ENCODE peak calls at places on chromosome 16, in five cellular contexts. One of them, this sample, is unnamed.

GRCh38 chr16:88561485-88562369 is 8.5 kb upstream of the ZC3H18 start:
- DNase-seq in uterus: peak
- DNase-seq in Peyer's patch: peak
- DNase-seq in vagina: no peak
- DNase-seq in breast epithelium: peak
- DNase-seq in this sample: no peak

GRCh38 chr16:8108991-8109509 is 481.3 kb downstream of the TMEM114 start:
- DNase-seq in Peyer's patch: no peak
- DNase-seq in breast epithelium: no peak
- DNase-seq in uterus: no peak
- DNase-seq in vagina: no peak
- DNase-seq in this sample: no peak

GRCh38 chr16:26987631-26988030 is 79.1 kb upstream of the C16orf82 start:
- DNase-seq in vagina: no peak
- DNase-seq in Peyer's patch: no peak
- DNase-seq in breast epithelium: no peak
- DNase-seq in uterus: no peak
- DNase-seq in this sample: no peak

GRCh38 chr16:75378616-75379015 is 54.7 kb downstream of the CFDP1 start:
- DNase-seq in vagina: no peak
- DNase-seq in Peyer's patch: no peak
- DNase-seq in uterus: no peak
- DNase-seq in breast epithelium: no peak
- DNase-seq in this sample: no peak

GRCh38 chr16:53643474-53643873 is 60.2 kb downstream of the RPGRIP1L start:
- DNase-seq in uterus: no peak
- DNase-seq in breast epithelium: no peak
- DNase-seq in vagina: no peak
- DNase-seq in Peyer's patch: no peak
- DNase-seq in this sample: no peak

GRCh38 chr16:54331241-54332002 is 44.8 kb upstream of the IRX3 start:
- DNase-seq in uterus: no peak
- DNase-seq in Peyer's patch: no peak
- DNase-seq in breast epithelium: no peak
- DNase-seq in vagina: no peak
- DNase-seq in this sample: no peak

GRCh38 chr16:30083216-30084055 is 7.6 kb downstream of the PPP4C start:
- DNase-seq in uterus: no peak
- DNase-seq in Peyer's patch: no peak
- DNase-seq in breast epithelium: no peak
- DNase-seq in vagina: no peak
- DNase-seq in this sample: no peak

GRCh38 chr16:53754938-53755910 is 51.3 kb downstream of the FTO start:
- DNase-seq in vagina: no peak
- DNase-seq in uterus: peak
- DNase-seq in Peyer's patch: no peak
- DNase-seq in breast epithelium: no peak
- DNase-seq in this sample: no peak

GRCh38 chr16:24499193-24499814 is 40.1 kb upstream of the RBBP6 start:
- DNase-seq in uterus: no peak
- DNase-seq in Peyer's patch: no peak
- DNase-seq in breast epithelium: no peak
- DNase-seq in vagina: no peak
- DNase-seq in this sample: no peak

GRCh38 chr16:69865701-69866100 is 85.4 kb upstream of the CLEC18A start:
- DNase-seq in breast epithelium: no peak
- DNase-seq in vagina: no peak
- DNase-seq in Peyer's patch: no peak
- DNase-seq in uterus: no peak
- DNase-seq in this sample: no peak

GRCh38 chr16:56401482-56401881 is 23.9 kb downstream of the AMFR start:
- DNase-seq in breast epithelium: no peak
- DNase-seq in vagina: no peak
- DNase-seq in Peyer's patch: no peak
- DNase-seq in uterus: no peak
- DNase-seq in this sample: no peak

GRCh38 chr16:75225678-75226515 is 7.1 kb downstream of the CTRB1 start:
- DNase-seq in Peyer's patch: no peak
- DNase-seq in uterus: peak
- DNase-seq in vagina: no peak
- DNase-seq in breast epithelium: no peak
- DNase-seq in this sample: peak

GRCh38 chr16:63372283-63372682 is 1336.0 kb upstream of the CDH8 start:
- DNase-seq in breast epithelium: no peak
- DNase-seq in vagina: no peak
- DNase-seq in Peyer's patch: no peak
- DNase-seq in uterus: no peak
- DNase-seq in this sample: no peak

GRCh38 chr16:30844671-30845449 is 49.0 kb downstream of the BCL7C start:
- DNase-seq in breast epithelium: peak
- DNase-seq in Peyer's patch: peak
- DNase-seq in vagina: no peak
- DNase-seq in uterus: peak
- DNase-seq in this sample: no peak

GRCh38 chr16:20382202-20382948 is 22.2 kb downstream of the PDILT start:
- DNase-seq in vagina: no peak
- DNase-seq in breast epithelium: no peak
- DNase-seq in uterus: no peak
- DNase-seq in Peyer's patch: no peak
- DNase-seq in this sample: no peak

GRCh38 chr16:89237733-89238132 is 20.2 kb downstream of the ZNF778 start:
- DNase-seq in uterus: no peak
- DNase-seq in breast epithelium: no peak
- DNase-seq in Peyer's patch: no peak
- DNase-seq in vagina: no peak
- DNase-seq in this sample: no peak

GRCh38 chr16:12386076-12386641 is 409.6 kb downstream of the SNX29 start:
- DNase-seq in breast epithelium: no peak
- DNase-seq in uterus: no peak
- DNase-seq in vagina: no peak
- DNase-seq in Peyer's patch: no peak
- DNase-seq in this sample: no peak

GRCh38 chr16:69482410-69482951 is 58.1 kb downstream of the CYB5B start:
- DNase-seq in uterus: peak
- DNase-seq in breast epithelium: peak
- DNase-seq in Peyer's patch: no peak
- DNase-seq in vagina: no peak
- DNase-seq in this sample: no peak

GRCh38 chr16:30875881-30876791 is 17.7 kb downstream of the BCL7C start:
- DNase-seq in breast epithelium: no peak
- DNase-seq in uterus: no peak
- DNase-seq in vagina: no peak
- DNase-seq in Peyer's patch: no peak
- DNase-seq in this sample: no peak

GRCh38 chr16:63289834-63290460 is 1253.7 kb upstream of the CDH8 start:
- DNase-seq in Peyer's patch: no peak
- DNase-seq in uterus: no peak
- DNase-seq in breast epithelium: no peak
- DNase-seq in vagina: no peak
- DNase-seq in this sample: peak

GRCh38 chr16:87367556-87367955 is 16.0 kb downstream of the FBXO31 start:
- DNase-seq in uterus: no peak
- DNase-seq in Peyer's patch: no peak
- DNase-seq in vagina: no peak
- DNase-seq in breast epithelium: no peak
- DNase-seq in this sample: no peak

GRCh38 chr16:89828199-89828869 is at the start of gene SPIRE2:
- DNase-seq in Peyer's patch: peak
- DNase-seq in vagina: no peak
- DNase-seq in breast epithelium: peak
- DNase-seq in uterus: peak
- DNase-seq in this sample: peak

GRCh38 chr16:66549284-66550131 is at the start of gene TK2:
- DNase-seq in breast epithelium: peak
- DNase-seq in vagina: peak
- DNase-seq in Peyer's patch: peak
- DNase-seq in uterus: peak
- DNase-seq in this sample: peak
- TF ChIP-seq POLR2A in breast epithelium: no peak
- TF ChIP-seq POLR2A in vagina: peak
- TF ChIP-seq POLR2A in Peyer's patch: peak
- TF ChIP-seq POLR2A in uterus: peak
- TF ChIP-seq POLR2A in this sample: peak

GRCh38 chr16:2228161-2228824 is 4.9 kb downstream of the E4F1 start:
- DNase-seq in vagina: no peak
- DNase-seq in uterus: no peak
- DNase-seq in breast epithelium: no peak
- DNase-seq in Peyer's patch: no peak
- DNase-seq in this sample: no peak

GRCh38 chr16:2224183-2224486 is 744 bp downstream of the E4F1 start:
- DNase-seq in breast epithelium: no peak
- DNase-seq in vagina: no peak
- DNase-seq in Peyer's patch: no peak
- DNase-seq in uterus: no peak
- DNase-seq in this sample: no peak

GRCh38 chr16:2226918-2227317 is 3.5 kb downstream of the E4F1 start:
- DNase-seq in breast epithelium: no peak
- DNase-seq in uterus: no peak
- DNase-seq in Peyer's patch: no peak
- DNase-seq in vagina: no peak
- DNase-seq in this sample: no peak

GRCh38 chr16:2226245-2226793 is 2.9 kb downstream of the E4F1 start:
- DNase-seq in uterus: no peak
- DNase-seq in Peyer's patch: no peak
- DNase-seq in breast epithelium: no peak
- DNase-seq in vagina: no peak
- DNase-seq in this sample: no peak

GRCh38 chr16:2223375-2224182 is at the start of gene E4F1:
- DNase-seq in vagina: peak
- DNase-seq in uterus: peak
- DNase-seq in Peyer's patch: peak
- DNase-seq in breast epithelium: peak
- DNase-seq in this sample: peak
- TF ChIP-seq POLR2A in vagina: peak
- TF ChIP-seq POLR2A in uterus: peak
- TF ChIP-seq POLR2A in Peyer's patch: peak
- TF ChIP-seq POLR2A in breast epithelium: peak
- TF ChIP-seq POLR2A in this sample: peak

GRCh38 chr16:83215417-83216001 is 588.7 kb downstream of the CDH13 start:
- DNase-seq in Peyer's patch: no peak
- DNase-seq in breast epithelium: no peak
- DNase-seq in vagina: no peak
- DNase-seq in uterus: no peak
- DNase-seq in this sample: no peak
- TF ChIP-seq POLR2A in Peyer's patch: no peak
- TF ChIP-seq POLR2A in breast epithelium: no peak
- TF ChIP-seq POLR2A in vagina: no peak
- TF ChIP-seq POLR2A in uterus: no peak
- TF ChIP-seq POLR2A in this sample: no peak

GRCh38 chr16:57481421-57481820 is 4.9 kb downstream of the DOK4 start:
- DNase-seq in breast epithelium: no peak
- DNase-seq in uterus: no peak
- DNase-seq in vagina: no peak
- DNase-seq in Peyer's patch: no peak
- DNase-seq in this sample: no peak

GRCh38 chr16:57479043-57479421 is 7.3 kb downstream of the DOK4 start:
- DNase-seq in vagina: no peak
- DNase-seq in breast epithelium: no peak
- DNase-seq in uterus: no peak
- DNase-seq in Peyer's patch: peak
- DNase-seq in this sample: peak

GRCh38 chr16:57480754-57481230 is 5.5 kb downstream of the DOK4 start:
- DNase-seq in Peyer's patch: no peak
- DNase-seq in breast epithelium: no peak
- DNase-seq in vagina: no peak
- DNase-seq in uterus: no peak
- DNase-seq in this sample: peak

GRCh38 chr16:57479422-57480126 is 6.7 kb downstream of the DOK4 start:
- DNase-seq in uterus: no peak
- DNase-seq in breast epithelium: no peak
- DNase-seq in vagina: no peak
- DNase-seq in Peyer's patch: no peak
- DNase-seq in this sample: peak

DNA sequence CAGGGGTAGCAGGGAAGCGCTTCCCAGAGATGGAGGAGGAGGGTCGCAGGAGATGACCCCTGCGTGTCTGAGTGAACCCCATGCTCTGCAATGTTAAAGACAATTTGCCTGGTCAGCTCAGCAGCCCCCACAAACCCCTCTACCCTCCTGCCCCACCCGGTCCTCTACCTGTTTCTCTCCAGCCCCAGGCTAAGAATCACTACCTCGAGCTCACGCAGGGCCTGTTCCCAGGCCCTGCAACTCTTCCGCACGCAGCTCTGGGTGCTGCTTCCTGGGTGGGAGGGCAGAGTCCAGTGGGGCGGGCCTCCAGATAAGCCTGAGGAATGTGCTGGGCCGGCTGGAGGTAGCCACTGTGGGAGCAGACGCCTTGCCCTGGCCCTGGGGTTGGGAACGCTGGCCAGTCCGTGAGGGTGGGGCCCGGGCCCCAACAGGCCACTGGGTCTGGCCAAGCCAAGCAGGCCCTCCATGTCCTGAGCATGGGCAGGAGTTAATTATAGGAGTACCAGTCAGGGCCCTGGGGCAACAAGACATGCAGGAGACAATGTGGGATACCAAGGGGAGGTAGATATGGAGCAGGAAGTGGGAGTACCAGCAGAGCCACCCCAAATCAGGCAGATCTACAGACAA is 6.1 kb downstream of the DOK4 start:
- DNase-seq in breast epithelium: no peak
- DNase-seq in vagina: no peak
- DNase-seq in Peyer's patch: no peak
- DNase-seq in uterus: peak
- DNase-seq in this sample: peak
- TF ChIP-seq POLR2A in breast epithelium: no peak
- TF ChIP-seq POLR2A in vagina: no peak
- TF ChIP-seq POLR2A in Peyer's patch: peak
- TF ChIP-seq POLR2A in uterus: no peak
- TF ChIP-seq POLR2A in this sample: no peak

GRCh38 chr16:10997485-10997884 is 53.1 kb downstream of the CLEC16A start:
- DNase-seq in uterus: no peak
- DNase-seq in breast epithelium: no peak
- DNase-seq in Peyer's patch: no peak
- DNase-seq in vagina: no peak
- DNase-seq in this sample: no peak
- TF ChIP-seq POLR2A in uterus: no peak
- TF ChIP-seq POLR2A in breast epithelium: no peak
- TF ChIP-seq POLR2A in Peyer's patch: no peak
- TF ChIP-seq POLR2A in vagina: no peak
- TF ChIP-seq POLR2A in this sample: no peak

GRCh38 chr16:80717611-80718010 is 86.8 kb downstream of the CDYL2 start:
- DNase-seq in vagina: no peak
- DNase-seq in Peyer's patch: no peak
- DNase-seq in uterus: no peak
- DNase-seq in breast epithelium: no peak
- DNase-seq in this sample: no peak

GRCh38 chr16:80716564-80717139 is 87.7 kb downstream of the CDYL2 start:
- DNase-seq in Peyer's patch: no peak
- DNase-seq in uterus: no peak
- DNase-seq in vagina: no peak
- DNase-seq in breast epithelium: no peak
- DNase-seq in this sample: no peak

GRCh38 chr16:80720759-80721470 is 83.5 kb downstream of the CDYL2 start:
- DNase-seq in breast epithelium: no peak
- DNase-seq in vagina: no peak
- DNase-seq in uterus: no peak
- DNase-seq in Peyer's patch: no peak
- DNase-seq in this sample: no peak

GRCh38 chr16:80718480-80719220 is 85.7 kb downstream of the CDYL2 start:
- DNase-seq in vagina: no peak
- DNase-seq in Peyer's patch: no peak
- DNase-seq in breast epithelium: peak
- DNase-seq in uterus: no peak
- DNase-seq in this sample: no peak

GRCh38 chr16:80719573-80719972 is 84.8 kb downstream of the CDYL2 start:
- DNase-seq in vagina: no peak
- DNase-seq in breast epithelium: no peak
- DNase-seq in uterus: no peak
- DNase-seq in Peyer's patch: peak
- DNase-seq in this sample: no peak
- TF ChIP-seq POLR2A in vagina: no peak
- TF ChIP-seq POLR2A in breast epithelium: no peak
- TF ChIP-seq POLR2A in uterus: no peak
- TF ChIP-seq POLR2A in Peyer's patch: no peak
- TF ChIP-seq POLR2A in this sample: no peak

This sample was measured in spleen.